ENCODE peak calls at places on chromosomes 1 and 21, in five cellular contexts. A, E, T, S and P are unnamed samples.

GRCh38 chr21:46428987-46429710 is 29.5 kb upstream of the DIP2A start:
- DNase-seq in A (no peak), S (no peak), E (no peak), T (no peak), P (no peak)

GRCh38 chr1:47584249-47584648 is 146.4 kb downstream of the FOXD2 start:
- DNase-seq in E (no peak), T (no peak), S (no peak), A (no peak), P (no peak)

GRCh38 chr1:56413671-56414199 is 165.6 kb downstream of the PLPP3 start:
- DNase-seq in A (no peak), T (no peak), S (no peak), E (no peak), P (no peak)

GRCh38 chr1:150528196-150528595 is 12.6 kb downstream of the FALEC start:
- DNase-seq in E (no peak), S (no peak), T (peak), A (no peak), P (no peak)

GRCh38 chr1:34929853-34930701 is 627 bp upstream of the DLGAP3 start:
- DNase-seq in E (no peak), A (no peak), S (no peak), T (peak), P (no peak)

GRCh38 chr1:15116966-15117365 is 36.6 kb upstream of the TMEM51 start:
- DNase-seq in A (no peak), E (no peak), T (no peak), S (no peak), P (no peak)

GRCh38 chr21:45993210-45994085 is 11.9 kb downstream of the COL6A1 start:
- DNase-seq in A (no peak), T (no peak), E (no peak), S (no peak), P (no peak)

GRCh38 chr1:27074175-27074780 is 61.6 kb upstream of the TENT5B start:
- DNase-seq in E (no peak), A (no peak), T (no peak), S (no peak), P (no peak)

GRCh38 chr1:228351850-228352249 is 54.8 kb downstream of the TRIM11 start:
- DNase-seq in E (no peak), T (no peak), S (no peak), A (no peak), P (no peak)